ENCODE peak calls at places on chromosomes 7 and 10, in seven cellular contexts. A, S, B, Y, J, L and Z are unnamed samples.

GRCh38 chr7:52940511-52940910 is 94.9 kb upstream of the POM121L12 start:
- DNase-seq in S (no peak), Y (peak), A (no peak), J (no peak), L (no peak), B (no peak), Z (no peak)

GRCh38 chr7:91772100-91772794 is 108.3 kb downstream of the MTERF1 start:
- DNase-seq in B (no peak), A (no peak), J (no peak), Y (no peak), L (no peak), S (no peak), Z (no peak)

GRCh38 chr7:151322893-151323292 is 18.7 kb upstream of the NUB1 start:
- DNase-seq in S (no peak), Y (no peak), B (no peak), J (no peak), L (no peak), A (no peak), Z (no peak)

GRCh38 chr7:29190349-29191045 is 4.1 kb upstream of the CHN2 start:
- DNase-seq in Y (no peak), S (no peak), J (no peak), L (no peak), B (no peak), A (no peak), Z (no peak)

GRCh38 chr10:131126321-131127121 is 185.0 kb downstream of the TCERG1L start:
- DNase-seq in A (no peak), S (no peak), B (no peak), J (no peak), Y (no peak), L (no peak), Z (no peak)

GRCh38 chr10:74035324-74035723 is 37.4 kb downstream of the VCL start:
- DNase-seq in L (peak), J (no peak), S (no peak), B (no peak), A (no peak), Y (no peak), Z (no peak)

GRCh38 chr7:51133992-51134391 is 182.6 kb downstream of the COBL start:
- DNase-seq in J (no peak), L (no peak), A (no peak), B (no peak), Y (no peak), S (no peak), Z (no peak)

GRCh38 chr10:114661212-114661611 is 3.1 kb upstream of the ABLIM1 start:
- DNase-seq in A (no peak), B (no peak), L (no peak), Y (no peak), J (no peak), S (no peak), Z (no peak)

GRCh38 chr7:46554688-46555422 is 633.8 kb upstream of the IGFBP3 start:
- DNase-seq in B (no peak), S (no peak), Y (peak), A (no peak), L (peak), J (no peak), Z (no peak)

GRCh38 chr7:151695856-151696555 is 176.3 kb upstream of the RHEB start:
- DNase-seq in Y (no peak), S (no peak), J (no peak), L (no peak), A (peak), B (no peak), Z (no peak)

GRCh38 chr10:48940958-48941357 is 1.3 kb upstream of the LRRC18 start:
- DNase-seq in Y (no peak), S (no peak), A (no peak), L (no peak), J (no peak), B (no peak), Z (no peak)

GRCh38 chr10:80204801-80205477 is 398 bp downstream of the ANXA11 start:
- DNase-seq in Y (no peak), B (no peak), L (no peak), J (peak), A (peak), S (peak), Z (peak)

GRCh38 chr10:125144693-125145623 is 15.4 kb downstream of the CTBP2 start:
- DNase-seq in Y (peak), J (peak), A (no peak), S (no peak), L (peak), B (no peak), Z (peak)

GRCh38 chr7:137122145-137122544 is 221.4 kb downstream of the PTN start:
- DNase-seq in S (no peak), J (no peak), Y (no peak), L (no peak), A (no peak), B (no peak), Z (no peak)

GRCh38 chr10:34744590-34744989 is 70.5 kb downstream of the PARD3 start:
- DNase-seq in Y (no peak), A (no peak), L (no peak), J (no peak), S (no peak), B (no peak), Z (no peak)

GRCh38 chr7:33790746-33791145 is 114.6 kb upstream of the BMPER start:
- DNase-seq in S (no peak), Y (no peak), L (no peak), J (peak), B (no peak), A (no peak), Z (no peak)

GRCh38 chr7:152292897-152293296 is 142.9 kb downstream of the KMT2C start:
- DNase-seq in L (no peak), J (no peak), B (no peak), Y (no peak), S (no peak), A (no peak), Z (no peak)

GRCh38 chr7:90726623-90727022 is 130.5 kb downstream of the CDK14 start:
- DNase-seq in J (no peak), L (peak), A (no peak), S (peak), B (no peak), Y (no peak), Z (no peak)

GRCh38 chr10:34644245-34644644 is 170.9 kb downstream of the PARD3 start:
- DNase-seq in Y (no peak), L (no peak), S (peak), J (no peak), B (no peak), A (no peak), Z (no peak)

GRCh38 chr10:95464280-95464679 is 96.9 kb downstream of the SORBS1 start:
- DNase-seq in A (no peak), Y (no peak), L (no peak), J (no peak), S (no peak), B (no peak), Z (no peak)

GRCh38 chr7:21338728-21339164 is 89.1 kb upstream of the SP4 start:
- DNase-seq in A (no peak), B (no peak), S (no peak), J (no peak), L (no peak), Y (no peak), Z (no peak)

GRCh38 chr7:22895491-22895890 is 72.8 kb upstream of the TOMM7 start:
- DNase-seq in L (no peak), B (no peak), Y (no peak), J (no peak), A (no peak), S (no peak), Z (no peak)

GRCh38 chr7:41916450-41916927 is 213.6 kb upstream of the INHBA start:
- DNase-seq in L (peak), A (no peak), B (no peak), S (no peak), J (no peak), Y (peak), Z (no peak)

GRCh38 chr7:140003913-140004382 is 58.8 kb downstream of the PARP12 start:
- DNase-seq in A (no peak), Y (peak), L (peak), B (peak), J (peak), S (peak), Z (peak)

GRCh38 chr7:36155811-36156361 is 2.8 kb downstream of the EEPD1 start:
- DNase-seq in L (peak), S (peak), A (no peak), B (no peak), J (peak), Y (no peak), Z (no peak)

GRCh38 chr10:30398193-30398592 is 35.8 kb upstream of the MAP3K8 start:
- DNase-seq in A (no peak), Y (no peak), S (no peak), B (no peak), L (no peak), J (no peak), Z (no peak)

GRCh38 chr7:142140560-142140959 is 29.0 kb downstream of the MGAM2 start:
- DNase-seq in B (no peak), Y (no peak), S (no peak), A (no peak), L (no peak), J (no peak), Z (no peak)

GRCh38 chr10:75375828-75376227 is 25.7 kb downstream of the ZNF503 start:
- DNase-seq in A (no peak), B (peak), Y (no peak), J (no peak), L (no peak), S (no peak), Z (peak)

GRCh38 chr10:101079874-101080273 is 18.1 kb downstream of the KAZALD1 start:
- DNase-seq in A (no peak), L (no peak), B (no peak), S (no peak), J (no peak), Y (no peak), Z (no peak)

GRCh38 chr7:140653319-140654108 is 12.9 kb upstream of the DENND2A start:
- DNase-seq in S (peak), L (peak), A (peak), B (no peak), J (peak), Y (peak), Z (no peak)

GRCh38 chr7:1733908-1734252 is 63.8 kb downstream of the ELFN1 start:
- DNase-seq in Y (no peak), A (no peak), S (no peak), J (no peak), B (no peak), L (no peak), Z (no peak)

GRCh38 chr7:68925241-68925640 is 673.0 kb upstream of the AUTS2 start:
- DNase-seq in Y (no peak), S (no peak), J (no peak), B (no peak), L (no peak), A (no peak), Z (no peak)

GRCh38 chr7:5679741-5680473 is 101.6 kb downstream of the RNF216 start:
- DNase-seq in L (no peak), Y (no peak), J (no peak), A (peak), B (peak), S (no peak), Z (peak)

GRCh38 chr10:69051303-69051702 is 36.6 kb upstream of the SRGN start:
- DNase-seq in Y (peak), L (peak), J (no peak), A (no peak), S (no peak), B (no peak), Z (peak)

GRCh38 chr7:142629588-142630260 is 119.5 kb upstream of the PRSS1 start:
- DNase-seq in B (no peak), A (no peak), Y (peak), J (no peak), L (peak), S (peak), Z (no peak)

GRCh38 chr7:144526912-144527610 is 123.6 kb upstream of the NOBOX start:
- DNase-seq in Y (no peak), B (no peak), A (no peak), J (no peak), S (no peak), L (no peak), Z (no peak)

DNA sequence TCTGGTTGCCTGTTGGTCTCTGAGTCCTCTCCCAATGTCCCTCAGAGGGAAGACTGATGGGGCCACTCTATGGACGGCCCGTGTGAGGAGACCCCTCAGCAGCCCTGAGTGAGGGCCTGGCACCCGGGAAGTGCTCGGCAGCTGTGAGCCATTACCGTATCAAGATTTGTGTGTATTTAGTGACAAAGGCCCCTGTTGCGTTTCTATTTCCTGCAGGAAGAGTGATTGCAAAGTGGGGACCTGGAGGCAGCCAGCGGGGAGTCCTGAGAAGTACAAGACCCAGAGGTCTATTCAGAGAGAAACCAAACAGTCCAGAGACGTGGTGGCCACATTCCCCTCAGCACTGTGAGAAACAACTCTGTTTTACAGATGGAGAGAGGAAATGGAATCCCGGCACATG is 51.1 kb upstream of the CHST15 start:
- DNase-seq in A (no peak), L (no peak), B (no peak), S (no peak), J (no peak), Y (no peak), Z (no peak)
- TF ChIP-seq CTCF in A (no peak), L (no peak), B (no peak), S (no peak), J (no peak), Y (no peak), Z (no peak)

GRCh38 chr10:14241196-14241595 is 89.5 kb downstream of the FRMD4A start:
- DNase-seq in L (no peak), Y (no peak), B (no peak), S (no peak), J (no peak), A (no peak), Z (no peak)

GRCh38 chr10:14240253-14241189 is 90.2 kb downstream of the FRMD4A start:
- DNase-seq in S (no peak), B (no peak), Y (no peak), A (no peak), L (peak), J (peak), Z (no peak)

GRCh38 chr10:14247650-14248258 is 83.0 kb downstream of the FRMD4A start:
- DNase-seq in J (no peak), B (no peak), Y (no peak), A (no peak), L (peak), S (no peak), Z (no peak)

GRCh38 chr10:14244801-14245211 is 85.9 kb downstream of the FRMD4A start:
- DNase-seq in L (peak), A (no peak), Y (peak), J (no peak), S (no peak), B (no peak), Z (no peak)

GRCh38 chr10:14244147-14244546 is 86.6 kb downstream of the FRMD4A start:
- DNase-seq in J (peak), B (no peak), Y (no peak), L (peak), A (no peak), S (no peak), Z (no peak)
- TF ChIP-seq CTCF in J (peak), B (no peak), Y (no peak), L (no peak), A (no peak), S (peak), Z (no peak)

DNA sequence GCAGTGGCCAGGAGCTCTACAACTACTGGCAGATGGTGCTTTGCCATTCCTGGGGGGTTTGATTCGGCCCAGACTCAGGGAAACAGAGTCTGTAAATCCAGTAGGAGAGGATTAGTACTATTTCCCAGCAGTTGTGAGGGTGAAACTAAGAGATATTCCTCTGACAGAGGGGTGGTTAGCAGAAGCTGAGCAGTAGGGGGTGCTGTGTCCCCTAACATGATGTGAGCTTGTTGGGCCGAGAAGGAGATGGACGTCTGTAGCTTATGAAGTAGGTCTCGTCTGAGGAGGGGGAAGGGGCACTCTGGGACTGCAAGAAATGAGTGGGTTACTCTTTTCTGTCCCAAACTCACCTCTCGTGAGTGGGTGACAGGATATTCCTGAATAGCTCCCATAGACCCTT is 179.2 kb upstream of the MBL2 start:
- DNase-seq in S (peak), A (no peak), Y (no peak), B (peak), J (peak), L (peak), Z (peak)
- TF ChIP-seq CTCF in S (peak), A (no peak), Y (peak), B (peak), J (peak), L (no peak), Z (peak)

DNA sequence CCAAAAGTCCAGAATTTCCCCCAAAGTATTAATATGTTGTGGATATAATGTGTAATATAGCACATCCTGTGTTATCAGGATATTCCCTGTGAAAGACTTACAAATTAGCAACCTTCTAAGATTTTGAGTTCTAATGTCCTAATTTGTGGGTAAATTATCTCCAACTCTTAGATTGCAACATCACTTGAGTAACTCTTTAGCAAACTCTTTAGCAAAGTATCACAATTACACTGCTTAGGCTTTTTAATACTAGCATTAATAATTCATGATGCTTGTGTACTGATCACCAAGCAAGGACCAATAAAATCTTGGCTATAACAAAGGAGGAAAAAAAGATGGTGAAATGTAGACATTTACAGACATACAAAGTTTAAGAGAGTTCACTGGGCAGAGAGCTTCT is 27.7 kb downstream of the HIP1 start:
- DNase-seq in L (no peak), Y (no peak), A (no peak), J (no peak), B (no peak), S (no peak), Z (no peak)
- TF ChIP-seq CTCF in L (no peak), Y (no peak), A (no peak), J (no peak), B (no peak), S (no peak), Z (no peak)

GRCh38 chr10:33154590-33154989 is 179.9 kb downstream of the NRP1 start:
- DNase-seq in L (no peak), Y (no peak), J (no peak), S (no peak), A (no peak), B (no peak), Z (no peak)

GRCh38 chr10:33153266-33153967 is 181.1 kb downstream of the NRP1 start:
- DNase-seq in S (no peak), L (no peak), A (no peak), B (no peak), J (no peak), Y (no peak), Z (no peak)

GRCh38 chr10:33157108-33157507 is 177.4 kb downstream of the NRP1 start:
- DNase-seq in S (no peak), Y (peak), J (no peak), A (no peak), B (no peak), L (peak), Z (no peak)

GRCh38 chr10:33153968-33154327 is 180.5 kb downstream of the NRP1 start:
- DNase-seq in B (no peak), J (no peak), Y (no peak), L (no peak), S (no peak), A (no peak), Z (no peak)

GRCh38 chr10:33155720-33156638 is 178.5 kb downstream of the NRP1 start:
- DNase-seq in J (peak), L (peak), A (no peak), S (peak), B (no peak), Y (peak), Z (peak)
- TF ChIP-seq CTCF in J (peak), L (peak), A (peak), S (peak), B (peak), Y (peak), Z (peak)